ENCODE peak calls at places on chromosomes 1 and 21, in four cellular contexts. W is type B pancreatic cell, U is AG04449, R is left ventricle myocardium inferior. Q is an unnamed sample.

GRCh38 chr1:61980561-61980960 is 214.1 kb upstream of the L1TD1 start:
- DNase-seq in U (no peak), R (no peak), W (no peak), Q (no peak)

GRCh38 chr1:240242601-240243144 is 151.0 kb downstream of the FMN2 start:
- DNase-seq in W (no peak), R (no peak), U (peak), Q (no peak)

GRCh38 chr1:33815061-33815460 is 48.8 kb upstream of the HMGB4 start:
- DNase-seq in U (peak), R (no peak), W (no peak), Q (no peak)

GRCh38 chr1:211756471-211757020 is 74.0 kb downstream of the LPGAT1 start:
- DNase-seq in U (no peak), R (no peak), W (no peak), Q (no peak)

GRCh38 chr1:109826930-109827349 is 63.2 kb upstream of the EPS8L3 start:
- DNase-seq in U (no peak), R (peak), W (peak), Q (peak)

GRCh38 chr1:228214921-228215662 is 7.2 kb downstream of the OBSCN start:
- DNase-seq in W (peak), U (no peak), R (no peak), Q (peak)

GRCh38 chr1:181504294-181505115 is 21.2 kb downstream of the CACNA1E start:
- DNase-seq in W (no peak), R (no peak), U (no peak), Q (no peak)

GRCh38 chr1:208203127-208203847 is 40.9 kb downstream of the PLXNA2 start:
- DNase-seq in U (no peak), W (no peak), R (peak), Q (no peak)

GRCh38 chr1:109718495-109718894 is 6.4 kb downstream of the GSTM5 start:
- DNase-seq in U (no peak), R (no peak), W (no peak), Q (no peak)

GRCh38 chr1:196152975-196153374 is 455.3 kb downstream of the KCNT2 start:
- DNase-seq in W (no peak), R (no peak), U (no peak), Q (no peak)

GRCh38 chr1:47991187-47991586 is 6.0 kb downstream of the TRABD2B start:
- DNase-seq in R (no peak), U (no peak), W (no peak), Q (no peak)

GRCh38 chr1:170623171-170623570 is 40.8 kb upstream of the PRRX1 start:
- DNase-seq in U (peak), R (no peak), W (no peak), Q (no peak)

GRCh38 chr21:35616090-35616489 is 444.2 kb downstream of the SETD4 start:
- DNase-seq in R (no peak), W (no peak), U (peak), Q (no peak)

GRCh38 chr1:113530021-113530420 is 139.7 kb downstream of the MAGI3 start:
- DNase-seq in R (no peak), W (no peak), U (no peak), Q (no peak)

GRCh38 chr1:234875953-234876814 is 252.5 kb downstream of the TOMM20 start:
- DNase-seq in W (no peak), U (no peak), R (no peak), Q (no peak)

GRCh38 chr1:46043491-46044017 is 88.9 kb downstream of the PIK3R3 start:
- DNase-seq in W (no peak), R (no peak), U (no peak), Q (no peak)

GRCh38 chr1:115669002-115669673 is 27.4 kb downstream of the VANGL1 start:
- DNase-seq in W (no peak), R (no peak), U (peak), Q (no peak)

GRCh38 chr1:164515221-164515620 is 43.8 kb upstream of the PBX1 start:
- DNase-seq in U (no peak), W (no peak), R (no peak), Q (no peak)

GRCh38 chr1:56578963-56579875 is at the start of gene PLPP3:
- DNase-seq in W (peak), R (peak), U (peak), Q (peak)

DNA sequence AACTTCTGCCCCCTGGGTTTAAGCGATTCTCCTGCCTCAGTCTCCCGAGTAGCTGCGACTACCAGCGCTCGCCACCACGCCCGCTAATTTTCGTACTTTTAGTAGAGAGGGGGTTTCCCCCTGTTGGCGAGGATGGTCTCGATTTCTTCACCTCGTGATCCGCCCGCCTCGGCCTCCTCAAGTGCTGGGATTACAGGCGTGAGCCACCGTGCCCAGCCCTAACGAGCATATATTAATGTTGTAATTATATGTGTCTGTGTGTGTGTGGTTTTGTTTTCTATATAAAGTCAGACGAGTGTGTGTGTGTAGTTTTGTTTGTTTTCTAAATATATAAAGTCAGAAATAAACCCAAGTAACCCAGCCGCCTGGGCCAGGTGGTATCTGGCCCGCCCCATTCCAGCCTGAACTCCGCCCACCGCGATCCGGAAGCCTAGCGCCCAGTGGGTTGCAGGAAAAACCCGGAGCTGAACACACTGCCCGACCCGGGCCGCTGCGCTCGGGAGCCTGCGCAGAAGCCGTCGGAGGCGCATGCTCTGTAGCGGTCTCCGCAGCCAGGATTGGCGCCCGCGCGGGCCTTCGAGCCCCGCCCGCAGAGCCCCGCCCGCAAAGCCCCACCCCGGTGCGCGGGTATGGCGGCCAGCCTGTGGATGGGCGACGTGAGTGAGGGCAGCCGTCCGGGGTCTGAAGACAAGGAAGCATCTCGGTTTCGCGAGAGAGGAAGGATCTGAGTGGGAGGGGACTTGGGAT is at the start of gene TRNAU1AP:
- DNase-seq in U (peak), W (peak), R (peak), Q (peak)
- TF ChIP-seq CTCF in U (no peak), W (no peak), R (no peak), Q (no peak)

GRCh38 chr1:220727523-220727922 is 20.6 kb upstream of the MTARC2 start:
- DNase-seq in W (no peak), R (no peak), U (no peak), Q (no peak)

GRCh38 chr1:220732137-220732536 is 16.0 kb upstream of the MTARC2 start:
- DNase-seq in W (no peak), R (no peak), U (no peak), Q (no peak)

GRCh38 chr1:220732621-220733020 is 15.5 kb upstream of the MTARC2 start:
- DNase-seq in R (no peak), W (no peak), U (no peak), Q (peak)

DNA sequence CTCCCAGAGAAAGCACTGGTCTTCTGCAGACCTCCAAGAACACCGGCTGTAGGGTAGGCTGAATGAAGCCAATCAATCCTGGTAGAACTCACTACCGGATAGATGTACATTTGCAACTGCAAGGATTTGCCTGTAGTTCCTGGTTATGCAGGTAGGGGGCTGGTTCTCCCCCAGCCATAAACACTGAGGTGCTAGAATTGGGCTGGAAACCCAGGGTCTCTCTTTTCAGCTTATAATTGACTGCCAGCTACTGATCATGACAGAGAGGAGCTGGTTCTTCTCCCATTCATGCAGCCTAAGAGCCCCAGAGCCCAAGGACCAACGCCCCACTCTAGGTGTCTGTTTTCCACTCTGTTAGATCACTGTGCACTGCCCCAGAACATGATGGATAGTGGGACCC is 21.5 kb upstream of the MTARC2 start:
- DNase-seq in R (no peak), U (no peak), W (no peak), Q (no peak)
- TF ChIP-seq CTCF in R (peak), U (no peak), W (peak), Q (peak)

DNA sequence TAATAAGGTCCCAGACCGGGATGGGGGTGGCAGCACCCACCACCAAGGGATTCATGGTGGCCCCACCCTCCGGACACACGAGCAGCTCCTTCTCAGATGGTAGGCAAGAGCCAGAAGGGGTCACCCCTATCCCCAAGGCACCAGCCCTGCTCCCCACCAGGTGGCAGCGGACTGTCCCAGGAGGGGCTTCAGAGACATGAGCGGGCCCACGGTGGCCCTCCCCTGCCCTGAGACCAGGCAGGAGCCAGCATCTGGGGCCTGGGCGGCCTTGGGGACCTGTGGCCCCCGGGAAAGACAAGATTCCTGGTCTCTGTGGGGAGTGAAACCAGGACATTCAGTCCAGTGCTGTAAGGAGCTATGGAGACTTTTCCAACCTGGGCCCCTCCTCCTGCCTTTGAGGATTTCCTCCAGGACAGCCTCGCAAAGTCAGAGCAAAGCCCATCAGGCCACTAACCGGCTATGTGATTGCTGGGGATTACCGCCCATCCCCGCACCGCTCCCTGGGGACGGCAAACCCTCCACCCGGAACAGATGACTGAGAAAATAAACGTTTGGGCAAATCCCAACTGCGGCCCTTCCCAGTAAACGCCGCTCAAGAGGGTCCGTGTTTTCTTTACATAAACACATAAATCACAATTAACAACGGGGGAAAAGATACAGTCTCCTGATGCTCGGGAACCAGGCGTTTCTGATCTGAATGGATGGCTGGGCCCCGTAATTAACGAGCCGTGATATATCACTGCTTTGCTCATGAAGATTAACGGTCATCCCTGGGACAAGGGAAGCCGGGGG is 50.9 kb upstream of the ARHGEF16 start:
- DNase-seq in U (no peak), W (no peak), R (no peak), Q (no peak)
- TF ChIP-seq CTCF in U (peak), W (peak), R (peak), Q (peak)

GRCh38 chr1:154973344-154974085 is 966 bp upstream of the CKS1B start:
- DNase-seq in W (peak), U (peak), R (peak), Q (peak)
- TF ChIP-seq CTCF in W (peak), U (no peak), R (no peak), Q (peak)

DNA sequence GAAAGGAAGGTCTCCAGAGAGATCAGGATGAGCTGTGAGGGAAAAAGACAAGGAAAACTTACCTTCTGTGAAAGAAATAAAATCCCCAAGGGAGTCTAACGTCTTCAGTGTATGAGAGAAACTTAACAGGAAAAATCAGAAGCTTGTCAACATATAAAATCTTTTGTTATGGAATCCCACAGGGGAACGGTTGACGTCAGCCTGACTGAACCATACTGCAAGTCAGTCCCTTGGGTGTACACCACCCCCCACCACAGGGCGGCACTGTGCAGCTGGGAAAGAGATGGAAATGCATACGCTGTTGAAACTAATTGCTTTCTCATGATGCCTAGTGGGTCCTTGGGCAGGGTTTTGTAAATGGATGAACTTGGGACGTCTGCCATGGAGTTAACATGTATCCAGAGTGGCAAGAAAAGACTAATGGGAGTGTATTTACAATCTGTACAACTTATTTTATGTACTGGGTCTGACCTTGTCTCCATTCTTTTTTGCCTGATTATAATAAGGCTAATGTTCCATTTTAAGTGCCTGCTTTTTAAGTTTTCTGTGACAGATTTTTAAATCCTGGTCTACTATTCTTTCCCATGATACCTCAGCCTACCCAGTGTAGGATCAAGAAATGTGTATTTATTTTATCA is 22.7 kb downstream of the UTP25 start:
- DNase-seq in U (peak), W (no peak), R (peak), Q (no peak)
- TF ChIP-seq CTCF in U (peak), W (peak), R (peak), Q (peak)

GRCh38 chr1:53266038-53266437 is 27.7 kb upstream of the MAGOH start:
- DNase-seq in R (no peak), W (no peak), U (no peak), Q (no peak)
- TF ChIP-seq CTCF in R (peak), W (peak), U (peak), Q (peak)

GRCh38 chr1:38061883-38062328 is 15.3 kb upstream of the POU3F1 start:
- DNase-seq in W (no peak), U (no peak), R (no peak), Q (no peak)

GRCh38 chr1:38062361-38063288 is 16.0 kb upstream of the POU3F1 start:
- DNase-seq in R (no peak), U (no peak), W (no peak), Q (no peak)

GRCh38 chr1:38063616-38064015 is 17.0 kb upstream of the POU3F1 start:
- DNase-seq in U (no peak), W (no peak), R (no peak), Q (no peak)

GRCh38 chr1:38061290-38061689 is 14.7 kb upstream of the POU3F1 start:
- DNase-seq in R (no peak), W (no peak), U (no peak), Q (no peak)

DNA sequence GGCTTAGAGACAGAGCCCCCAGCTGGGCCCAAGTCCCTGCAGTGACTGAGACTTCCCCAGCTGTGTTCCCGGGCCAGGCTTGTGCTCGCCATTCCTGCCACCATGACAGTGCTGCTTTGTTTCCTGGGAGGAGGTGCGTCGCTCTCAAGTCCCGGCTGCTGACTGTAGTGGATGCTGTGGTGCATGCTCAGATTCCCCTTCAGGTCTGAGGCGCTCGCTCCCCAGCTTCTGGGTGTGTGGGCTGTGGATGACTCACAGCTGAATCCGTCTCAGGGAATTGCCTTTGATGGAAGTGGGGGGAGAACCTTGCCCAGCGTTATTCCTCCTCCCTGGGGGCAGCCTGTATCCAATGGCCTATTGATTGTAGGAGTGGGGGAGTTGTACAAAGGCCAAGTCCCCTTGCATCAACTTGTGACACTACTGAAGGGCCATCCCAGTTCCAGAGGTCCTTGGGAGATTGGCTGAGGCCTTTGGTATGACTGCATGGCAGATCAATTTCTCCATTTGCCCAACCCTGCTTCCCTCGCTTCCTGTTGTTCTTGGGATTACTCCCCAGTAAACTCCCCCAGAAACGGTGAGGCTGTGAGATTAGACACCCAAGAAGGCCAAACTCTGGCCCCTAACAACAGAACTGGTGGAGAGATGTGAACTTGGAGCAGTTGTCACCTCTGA is 17.8 kb upstream of the POU3F1 start:
- DNase-seq in U (no peak), R (no peak), W (no peak), Q (no peak)
- TF ChIP-seq CTCF in U (no peak), R (no peak), W (no peak), Q (no peak)

GRCh38 chr1:175221548-175222175 is 29.1 kb upstream of the KIAA0040 start:
- DNase-seq in U (no peak), W (no peak), R (peak), Q (no peak)
- TF ChIP-seq CTCF in U (no peak), W (no peak), R (peak), Q (no peak)

DNA sequence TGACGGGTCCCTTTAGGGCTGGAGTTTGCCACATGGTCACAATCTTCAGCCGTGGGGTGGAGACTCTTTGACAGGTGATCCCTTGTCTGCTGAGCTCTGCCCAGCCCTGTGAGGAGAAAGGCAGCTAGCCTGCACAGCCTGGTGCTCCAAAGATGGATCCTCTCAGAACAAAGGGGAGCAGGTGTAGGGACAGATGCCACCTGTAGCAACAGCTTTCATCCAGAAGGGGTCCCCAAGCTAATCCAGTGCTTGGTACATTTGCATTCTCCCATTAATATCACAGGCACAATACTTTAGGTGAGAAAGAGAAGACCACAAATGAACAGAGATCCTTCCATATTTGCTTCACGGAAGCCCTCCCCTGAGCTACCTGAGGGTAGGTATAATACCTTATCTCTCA is 93.2 kb downstream of the CCDC185 start:
- DNase-seq in W (no peak), U (no peak), R (no peak), Q (no peak)
- TF ChIP-seq CTCF in W (peak), U (no peak), R (no peak), Q (no peak)

Q was measured in osteocyte.